ENCODE peak calls at places on chromosomes 13 and 19, in six cellular contexts. One of them, this sample, is unnamed.
A peak's percentile ranks its signal among the peaks of the same experiment; 100 is the strongest.

GRCh38 chr13:51613535-51613934 is 29.3 kb downstream of the WDFY2 start:
- DNase-seq in astrocyte of the spinal cord: no peak
- DNase-seq in breast epithelium: no peak
- DNase-seq in brain microvascular endothelial cell: no peak
- DNase-seq in stimulated activated CD4-positive, alpha-beta T cell treated with anti-CD3 and anti-CD28 coated beads, Interleukin-1b, Interleukin-23, amount 100 ng/mL, for 1 hour: no peak
- DNase-seq in epithelial cell of prostate: no peak
- DNase-seq in this sample: no peak

GRCh38 chr19:43639507-43640423 is at the start of gene CADM4:
- DNase-seq in stimulated activated CD4-positive, alpha-beta T cell treated with anti-CD3 and anti-CD28 coated beads, Interleukin-1b, Interleukin-23, amount 100 ng/mL, for 1 hour: peak; percentile 18
- DNase-seq in breast epithelium: peak; percentile 54
- DNase-seq in epithelial cell of prostate: no peak
- DNase-seq in brain microvascular endothelial cell: no peak
- DNase-seq in astrocyte of the spinal cord: no peak
- DNase-seq in this sample: peak; percentile 74

GRCh38 chr13:37495046-37495445 is 103.5 kb downstream of the POSTN start:
- DNase-seq in astrocyte of the spinal cord: peak; percentile 37
- DNase-seq in breast epithelium: no peak
- DNase-seq in stimulated activated CD4-positive, alpha-beta T cell treated with anti-CD3 and anti-CD28 coated beads, Interleukin-1b, Interleukin-23, amount 100 ng/mL, for 1 hour: no peak
- DNase-seq in epithelial cell of prostate: no peak
- DNase-seq in brain microvascular endothelial cell: peak; percentile 22
- DNase-seq in this sample: no peak

GRCh38 chr19:38394488-38394887 is 6.0 kb downstream of the SPRED3 start:
- DNase-seq in stimulated activated CD4-positive, alpha-beta T cell treated with anti-CD3 and anti-CD28 coated beads, Interleukin-1b, Interleukin-23, amount 100 ng/mL, for 1 hour: peak; percentile 51
- DNase-seq in epithelial cell of prostate: no peak
- DNase-seq in astrocyte of the spinal cord: no peak
- DNase-seq in brain microvascular endothelial cell: peak; percentile 25
- DNase-seq in breast epithelium: no peak
- DNase-seq in this sample: peak; percentile 86

GRCh38 chr13:20182231-20182846 is 10.4 kb downstream of the GJB2 start:
- DNase-seq in brain microvascular endothelial cell: peak; percentile 38
- DNase-seq in stimulated activated CD4-positive, alpha-beta T cell treated with anti-CD3 and anti-CD28 coated beads, Interleukin-1b, Interleukin-23, amount 100 ng/mL, for 1 hour: no peak
- DNase-seq in astrocyte of the spinal cord: peak; percentile 72
- DNase-seq in epithelial cell of prostate: no peak
- DNase-seq in breast epithelium: no peak
- DNase-seq in this sample: peak; percentile 68

GRCh38 chr19:17406887-17407196 is 1.4 kb upstream of the BST2 start:
- DNase-seq in epithelial cell of prostate: no peak
- DNase-seq in stimulated activated CD4-positive, alpha-beta T cell treated with anti-CD3 and anti-CD28 coated beads, Interleukin-1b, Interleukin-23, amount 100 ng/mL, for 1 hour: no peak
- DNase-seq in breast epithelium: no peak
- DNase-seq in brain microvascular endothelial cell: no peak
- DNase-seq in astrocyte of the spinal cord: no peak
- DNase-seq in this sample: no peak

GRCh38 chr13:27918918-27919255 is 913 bp upstream of the PDX1 start:
- DNase-seq in astrocyte of the spinal cord: no peak
- DNase-seq in brain microvascular endothelial cell: no peak
- DNase-seq in epithelial cell of prostate: no peak
- DNase-seq in breast epithelium: no peak
- DNase-seq in stimulated activated CD4-positive, alpha-beta T cell treated with anti-CD3 and anti-CD28 coated beads, Interleukin-1b, Interleukin-23, amount 100 ng/mL, for 1 hour: no peak
- DNase-seq in this sample: no peak

GRCh38 chr13:76879211-76879875 is 6.9 kb downstream of the KCTD12 start:
- DNase-seq in astrocyte of the spinal cord: peak; percentile 70
- DNase-seq in epithelial cell of prostate: no peak
- DNase-seq in breast epithelium: no peak
- DNase-seq in stimulated activated CD4-positive, alpha-beta T cell treated with anti-CD3 and anti-CD28 coated beads, Interleukin-1b, Interleukin-23, amount 100 ng/mL, for 1 hour: no peak
- DNase-seq in brain microvascular endothelial cell: peak; percentile 85
- DNase-seq in this sample: no peak

GRCh38 chr19:10228925-10229324 is 2.2 kb downstream of the S1PR2 start:
- DNase-seq in astrocyte of the spinal cord: no peak
- DNase-seq in breast epithelium: no peak
- DNase-seq in epithelial cell of prostate: no peak
- DNase-seq in stimulated activated CD4-positive, alpha-beta T cell treated with anti-CD3 and anti-CD28 coated beads, Interleukin-1b, Interleukin-23, amount 100 ng/mL, for 1 hour: no peak
- DNase-seq in brain microvascular endothelial cell: peak; percentile 35
- DNase-seq in this sample: no peak